ENCODE peak calls at places on chromosomes 11 and 22, in eight cellular contexts. V, U, K, G, Y, T, L and P are unnamed samples.

GRCh38 chr11:64258356-64258755 is 7.0 kb downstream of the PLCB3 start:
- DNase-seq in V (no peak), U (no peak), K (no peak), G (no peak), Y (no peak), T (no peak), L (no peak), P (no peak)

GRCh38 chr11:94010136-94010535 is 11.0 kb upstream of the HEPHL1 start:
- DNase-seq in V (peak), U (no peak), K (no peak), G (no peak), Y (no peak), T (no peak), L (no peak), P (no peak)

GRCh38 chr11:100753144-100753543 is 66.1 kb downstream of the ARHGAP42 start:
- DNase-seq in V (peak), U (no peak), K (no peak), G (no peak), Y (no peak), T (no peak), L (no peak), P (no peak)

GRCh38 chr22:22520667-22521602 is 865 bp upstream of the ZNF280A start:
- DNase-seq in V (no peak), U (no peak), K (peak), G (no peak), Y (no peak), T (peak), L (no peak), P (no peak)

GRCh38 chr11:48122246-48122645 is 94.4 kb upstream of the OR4B1 start:
- DNase-seq in V (no peak), U (no peak), K (no peak), G (no peak), Y (no peak), T (no peak), L (no peak), P (no peak)

GRCh38 chr11:118953265-118953664 is 2.8 kb upstream of the UPK2 start:
- DNase-seq in V (no peak), U (peak), K (peak), G (no peak), Y (no peak), T (no peak), L (no peak), P (no peak)

GRCh38 chr11:75024764-75025211 is 36.1 kb downstream of the NEU3 start:
- DNase-seq in V (no peak), U (no peak), K (no peak), G (no peak), Y (no peak), T (peak), L (no peak), P (peak)

GRCh38 chr22:27992294-27993165 is 73.5 kb upstream of the PITPNB start:
- DNase-seq in V (no peak), U (no peak), K (no peak), G (no peak), Y (no peak), T (peak), L (no peak), P (no peak)

GRCh38 chr11:99814738-99815137 is 794.0 kb downstream of the CNTN5 start:
- DNase-seq in V (no peak), U (peak), K (no peak), G (no peak), Y (no peak), T (no peak), L (no peak), P (no peak)

GRCh38 chr11:107719557-107720304 is 7.9 kb upstream of the SLN start:
- DNase-seq in V (peak), U (no peak), K (no peak), G (no peak), Y (peak), T (no peak), L (no peak), P (peak)

GRCh38 chr11:58963551-58964075 is 24.3 kb downstream of the GLYATL1 start:
- DNase-seq in V (peak), U (peak), K (peak), G (peak), Y (peak), T (no peak), L (no peak), P (peak)
- H3K4me3 ChIP-seq in V (no peak), U (no peak), K (peak), G (peak), Y (peak), T (no peak), L (no peak), P (peak)

DNA sequence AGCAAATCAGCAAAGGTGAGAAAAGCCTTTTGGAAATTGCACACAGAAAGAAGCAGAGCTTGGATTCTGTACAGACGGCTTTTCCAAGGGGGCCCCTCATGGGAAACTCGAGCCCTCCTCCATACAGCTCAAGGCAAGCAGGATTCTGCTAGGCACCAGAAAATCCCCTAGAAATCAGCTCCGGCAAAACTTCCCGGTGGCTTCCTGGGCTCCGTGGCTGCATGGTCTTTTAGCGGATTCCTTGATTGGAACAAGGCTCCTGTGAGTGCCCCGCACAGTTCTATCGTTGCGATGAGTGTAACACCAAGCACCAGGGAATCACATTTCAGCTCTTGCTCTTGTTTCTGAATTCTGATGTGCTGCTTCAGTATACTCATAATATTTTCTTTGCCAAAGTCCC is 494.3 kb downstream of the DLG2 start:
- DNase-seq in V (no peak), U (no peak), K (no peak), G (no peak), Y (peak), T (no peak), L (no peak), P (no peak)
- H3K4me3 ChIP-seq in V (no peak), U (no peak), K (no peak), G (no peak), Y (peak), T (no peak), L (no peak), P (no peak)

GRCh38 chr22:37608477-37609239 is at the start of gene GGA1:
- DNase-seq in V (peak), U (peak), K (peak), G (peak), Y (peak), T (peak), L (peak), P (peak)

GRCh38 chr22:37604875-37605274 is 3.8 kb upstream of the GGA1 start:
- DNase-seq in V (no peak), U (no peak), K (no peak), G (no peak), Y (no peak), T (no peak), L (no peak), P (no peak)

GRCh38 chr22:37609240-37610152 is 862 bp downstream of the GGA1 start:
- DNase-seq in V (peak), U (no peak), K (peak), G (no peak), Y (peak), T (peak), L (no peak), P (no peak)

GRCh38 chr22:37607912-37608476 is 640 bp upstream of the GGA1 start:
- DNase-seq in V (no peak), U (no peak), K (no peak), G (no peak), Y (no peak), T (no peak), L (no peak), P (no peak)

GRCh38 chr22:37607010-37607911 is 1.4 kb upstream of the GGA1 start:
- DNase-seq in V (peak), U (peak), K (peak), G (no peak), Y (peak), T (peak), L (peak), P (peak)
- H3K4me3 ChIP-seq in V (peak), U (peak), K (peak), G (peak), Y (peak), T (no peak), L (no peak), P (peak)

GRCh38 chr11:69057801-69058200 is 9.1 kb downstream of the TPCN2 start:
- DNase-seq in V (no peak), U (no peak), K (no peak), G (no peak), Y (no peak), T (no peak), L (no peak), P (no peak)

GRCh38 chr11:69055212-69055586 is 6.5 kb downstream of the TPCN2 start:
- DNase-seq in V (no peak), U (no peak), K (no peak), G (no peak), Y (no peak), T (no peak), L (no peak), P (no peak)

GRCh38 chr11:69054397-69055211 is 5.9 kb downstream of the TPCN2 start:
- DNase-seq in V (no peak), U (no peak), K (no peak), G (no peak), Y (no peak), T (no peak), L (no peak), P (no peak)

GRCh38 chr11:69057236-69057635 is 8.5 kb downstream of the TPCN2 start:
- DNase-seq in V (no peak), U (no peak), K (no peak), G (no peak), Y (no peak), T (no peak), L (no peak), P (no peak)

DNA sequence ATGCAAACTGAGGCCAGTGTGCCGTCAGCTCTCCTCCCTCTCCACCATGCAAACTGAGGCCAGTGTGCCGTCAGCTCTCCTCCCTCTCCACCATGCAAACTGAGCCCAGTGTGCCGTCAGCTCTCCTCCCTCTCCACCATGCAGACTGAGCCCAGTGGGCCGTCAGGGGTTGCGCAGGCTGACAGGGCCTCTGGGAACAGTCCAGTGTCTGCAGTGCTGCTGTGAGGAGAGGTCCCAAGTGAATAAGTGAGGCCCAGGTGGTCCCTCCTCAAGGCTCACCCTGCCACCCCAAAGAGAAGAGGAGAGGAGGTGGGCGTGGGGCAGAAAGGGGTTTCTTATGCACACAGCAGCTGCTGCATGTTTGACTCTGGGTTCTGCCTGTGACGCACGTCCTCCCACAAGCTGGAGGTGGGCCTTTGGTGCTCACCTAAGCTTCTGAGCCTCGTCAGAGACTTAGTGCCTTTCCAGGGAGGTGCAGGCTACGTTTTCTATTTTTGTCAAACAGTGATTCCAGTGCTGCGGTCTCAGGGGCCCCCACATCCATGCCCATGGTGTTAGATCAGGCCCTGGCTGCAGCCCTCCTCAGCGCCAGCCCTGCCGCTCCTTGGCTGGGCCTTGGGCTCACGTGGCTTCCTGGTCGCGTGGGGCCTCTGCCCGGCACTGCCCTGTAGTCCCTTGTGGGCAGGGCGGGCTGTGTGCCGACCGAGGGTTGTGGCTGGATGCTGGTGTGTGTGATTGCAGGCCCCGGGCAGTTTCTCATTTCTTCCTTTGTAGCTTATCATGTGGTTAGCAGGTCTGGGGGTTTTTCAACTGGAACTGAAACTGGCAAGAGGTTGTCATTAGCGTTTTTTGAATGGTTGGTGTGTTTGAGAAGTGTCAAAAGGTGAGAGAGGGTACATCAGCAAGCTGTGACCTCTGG is 7.1 kb downstream of the TPCN2 start:
- DNase-seq in V (no peak), U (no peak), K (no peak), G (no peak), Y (no peak), T (peak), L (no peak), P (no peak)
- H3K4me3 ChIP-seq in V (no peak), U (no peak), K (no peak), G (no peak), Y (no peak), T (no peak), L (no peak), P (no peak)